ENCODE peak calls at places on chromosomes 2 and 18, in nine cellular contexts. K is cardiac fibroblast, J is GF-D8, N is HCEC 1CT, W is GM23338, H is type B pancreatic cell, V is cerebellum, I is WTC11, R is AG10803. L is an unnamed sample.

GRCh38 chr18:6940451-6940970 is 177.1 kb downstream of the LAMA1 start:
- DNase-seq in J (no peak), H (no peak), I (no peak), W (no peak), N (no peak), R (no peak), V (no peak), K (no peak), L (no peak)

GRCh38 chr2:100259991-100260390 is 62.3 kb downstream of the LONRF2 start:
- DNase-seq in K (no peak), I (no peak), J (no peak), V (no peak), W (no peak), N (no peak), H (no peak), R (no peak), L (no peak)

GRCh38 chr2:230693411-230693810 is 19.2 kb upstream of the CAB39 start:
- DNase-seq in N (no peak), W (no peak), R (no peak), I (no peak), H (no peak), V (no peak), J (no peak), K (no peak), L (no peak)

GRCh38 chr2:204321910-204322765 is 223.1 kb upstream of the PARD3B start:
- DNase-seq in R (peak), H (no peak), V (no peak), W (no peak), I (no peak), J (no peak), N (peak), K (peak), L (no peak)

GRCh38 chr2:192555740-192556139 is 361.0 kb upstream of the TMEFF2 start:
- DNase-seq in J (no peak), V (no peak), R (no peak), W (no peak), N (no peak), H (no peak), I (no peak), K (no peak), L (no peak)

GRCh38 chr18:2602844-2603243 is 31.5 kb downstream of the NDC80 start:
- DNase-seq in V (no peak), H (no peak), R (no peak), I (no peak), K (no peak), W (no peak), J (no peak), N (no peak), L (no peak)

GRCh38 chr2:79511320-79511951 is 1.4 kb upstream of the CTNNA2 start:
- DNase-seq in N (no peak), H (peak), V (no peak), I (peak), R (peak), W (peak), J (no peak), K (peak), L (peak)

GRCh38 chr2:46131-46470 is 204 bp downstream of the FAM110C start:
- DNase-seq in H (no peak), I (no peak), K (no peak), R (no peak), J (no peak), V (no peak), N (no peak), W (peak), L (no peak)

GRCh38 chr18:49230331-49230730 is 230.1 kb downstream of the DYM start:
- DNase-seq in K (peak), N (no peak), W (no peak), R (peak), J (no peak), H (no peak), V (no peak), I (no peak), L (no peak)

GRCh38 chr2:107694667-107695066 is 132.0 kb upstream of the RGPD4 start:
- DNase-seq in V (no peak), R (no peak), W (no peak), N (no peak), H (no peak), J (no peak), I (no peak), K (no peak), L (no peak)

GRCh38 chr2:43087413-43087812 is 139.0 kb downstream of the ZFP36L2 start:
- DNase-seq in J (no peak), I (no peak), H (no peak), W (no peak), K (no peak), R (no peak), V (no peak), N (no peak), L (no peak)

GRCh38 chr2:73264332-73264606 is 20.0 kb downstream of the FBXO41 start:
- DNase-seq in K (no peak), J (no peak), I (no peak), H (no peak), R (no peak), W (no peak), V (no peak), N (no peak), L (no peak)

GRCh38 chr2:151808258-151809072 is 19.8 kb downstream of the ARL5A start:
- DNase-seq in I (no peak), J (no peak), K (peak), V (peak), W (peak), N (peak), R (peak), H (no peak), L (peak)

GRCh38 chr2:41400057-41400665 is 647.7 kb upstream of the PKDCC start:
- DNase-seq in J (no peak), V (no peak), W (peak), I (peak), R (no peak), K (peak), N (peak), H (no peak), L (peak)

GRCh38 chr2:214856116-214856515 is 46.6 kb upstream of the BARD1 start:
- DNase-seq in W (peak), R (peak), H (no peak), N (peak), J (no peak), V (no peak), I (no peak), K (no peak), L (no peak)

GRCh38 chr2:112065966-112066365 is 10.9 kb downstream of the TMEM87B start:
- DNase-seq in W (no peak), N (peak), K (peak), H (no peak), V (no peak), J (no peak), I (no peak), R (peak), L (no peak)

GRCh38 chr2:113342650-113343049 is 63.9 kb upstream of the PAX8 start:
- DNase-seq in N (no peak), J (no peak), K (no peak), W (no peak), V (no peak), R (no peak), I (no peak), H (no peak), L (no peak)

GRCh38 chr2:233353769-233354499 is at the start of gene DGKD:
- DNase-seq in J (peak), N (peak), V (peak), H (no peak), K (peak), R (peak), W (peak), I (peak), L (peak)

GRCh38 chr2:11422491-11422865 is 43.5 kb downstream of the E2F6 start:
- DNase-seq in I (no peak), H (no peak), V (no peak), N (no peak), K (no peak), W (no peak), J (no peak), R (no peak), L (no peak)

GRCh38 chr18:30889582-30890301 is 152.8 kb downstream of the DSC3 start:
- DNase-seq in N (no peak), I (peak), W (peak), J (no peak), K (peak), H (no peak), R (no peak), V (no peak), L (peak)

GRCh38 chr2:25279091-25279651 is 62.6 kb downstream of the DNMT3A start:
- DNase-seq in W (no peak), I (no peak), V (peak), K (peak), N (no peak), J (peak), R (peak), H (no peak), L (peak)

GRCh38 chr18:48674758-48675157 is 135.9 kb downstream of the CTIF start:
- DNase-seq in K (no peak), W (no peak), N (no peak), V (no peak), I (no peak), J (no peak), R (no peak), H (no peak), L (no peak)

GRCh38 chr2:12848176-12848575 is 131.4 kb downstream of the TRIB2 start:
- DNase-seq in R (peak), J (no peak), W (no peak), I (no peak), N (no peak), V (no peak), K (no peak), H (no peak), L (no peak)

GRCh38 chr2:168208652-168209051 is 38.7 kb downstream of the STK39 start:
- DNase-seq in H (no peak), I (no peak), R (no peak), J (no peak), K (no peak), N (no peak), W (no peak), V (no peak), L (no peak)

GRCh38 chr2:152446213-152446612 is 111.2 kb downstream of the FMNL2 start:
- DNase-seq in I (no peak), V (no peak), J (no peak), R (no peak), K (no peak), N (peak), H (no peak), W (no peak), L (no peak)

GRCh38 chr2:82779981-82780380 is 1679.1 kb downstream of the SUCLG1 start:
- DNase-seq in W (no peak), J (no peak), I (no peak), R (no peak), H (no peak), K (no peak), V (no peak), N (no peak), L (no peak)

GRCh38 chr2:15653806-15654726 is 62.4 kb downstream of the DDX1 start:
- DNase-seq in K (no peak), W (no peak), V (no peak), I (no peak), H (no peak), R (no peak), N (no peak), J (no peak), L (no peak)

GRCh38 chr2:213219816-213220215 is 64.4 kb upstream of the SPAG16 start:
- DNase-seq in W (no peak), K (no peak), V (no peak), R (no peak), N (no peak), I (no peak), H (no peak), J (no peak), L (no peak)

GRCh38 chr2:109188485-109188868 is 59.5 kb downstream of the SH3RF3 start:
- DNase-seq in H (no peak), N (no peak), J (no peak), W (peak), R (no peak), I (no peak), K (no peak), V (no peak), L (no peak)

GRCh38 chr2:150280255-150280654 is 207.2 kb downstream of the RND3 start:
- DNase-seq in I (no peak), H (no peak), J (no peak), K (peak), W (no peak), V (no peak), R (peak), N (peak), L (no peak)

GRCh38 chr2:94874277-94874997 is 3.2 kb downstream of the TEKT4 start:
- DNase-seq in I (peak), R (peak), K (peak), W (peak), N (no peak), V (peak), H (peak), J (no peak), L (peak)

GRCh38 chr18:676747-677544 is 19.5 kb downstream of the TYMS start:
- DNase-seq in I (no peak), V (no peak), K (no peak), J (no peak), W (no peak), H (peak), N (no peak), R (no peak), L (no peak)

GRCh38 chr2:73292906-73293533 is 328 bp downstream of the EGR4 start:
- DNase-seq in R (no peak), V (peak), W (peak), N (no peak), I (peak), K (no peak), J (no peak), H (no peak), L (no peak)

GRCh38 chr2:75429036-75429435 is 131.7 kb downstream of the EVA1A start:
- DNase-seq in V (peak), H (no peak), J (no peak), W (no peak), N (no peak), K (no peak), I (no peak), R (no peak), L (peak)

GRCh38 chr2:135942936-135943688 is 42.3 kb downstream of the DARS1 start:
- DNase-seq in V (peak), W (no peak), R (no peak), I (no peak), K (no peak), J (no peak), N (no peak), H (no peak), L (peak)

GRCh38 chr2:238987352-238987981 is 139.6 kb downstream of the TWIST2 start:
- DNase-seq in W (no peak), I (no peak), H (no peak), V (no peak), R (peak), J (no peak), K (no peak), N (no peak), L (no peak)

GRCh38 chr2:112154246-112155110 is 16.3 kb downstream of the FBLN7 start:
- DNase-seq in R (no peak), K (no peak), N (no peak), H (no peak), W (no peak), J (no peak), I (no peak), V (no peak), L (no peak)

GRCh38 chr18:75422341-75422910 is 5.1 kb downstream of the SMIM21 start:
- DNase-seq in W (no peak), N (peak), K (peak), R (peak), J (no peak), V (no peak), H (no peak), I (no peak), L (no peak)

GRCh38 chr2:224472827-224473226 is 70.9 kb upstream of the FAM124B start:
- DNase-seq in I (no peak), N (no peak), V (no peak), W (no peak), H (no peak), K (no peak), J (no peak), R (no peak), L (no peak)